ENCODE peak calls at places on chromosome 1, in nine cellular contexts. W, I, J, P, B, N, G, C and H are unnamed samples.

GRCh38 chr1:41616563-41616962 is 132.1 kb upstream of the EDN2 start:
- DNase-seq in W (no peak), I (no peak), J (no peak), P (no peak), B (no peak), N (no peak), G (no peak), C (no peak), H (no peak)

GRCh38 chr1:171212607-171213347 is 27.7 kb downstream of the FMO2 start:
- DNase-seq in W (no peak), I (no peak), J (no peak), P (no peak), B (no peak), N (no peak), G (no peak), C (no peak), H (no peak)

GRCh38 chr1:209766051-209766450 is 10.2 kb downstream of the TRAF3IP3 start:
- DNase-seq in W (no peak), I (no peak), J (no peak), P (no peak), B (no peak), N (no peak), G (no peak), C (no peak), H (no peak)

GRCh38 chr1:183444243-183444642 is 26.1 kb upstream of the NMNAT2 start:
- DNase-seq in W (no peak), I (no peak), J (no peak), P (no peak), B (no peak), N (no peak), G (no peak), C (no peak), H (no peak)

GRCh38 chr1:58714594-58714993 is 14.7 kb upstream of the MYSM1 start:
- DNase-seq in W (no peak), I (no peak), J (no peak), P (no peak), B (no peak), N (no peak), G (no peak), C (no peak), H (no peak)

GRCh38 chr1:229574679-229575442 is 16.4 kb upstream of the ABCB10 start:
- DNase-seq in W (no peak), I (no peak), J (no peak), P (no peak), B (no peak), N (no peak), G (no peak), C (no peak), H (no peak)

GRCh38 chr1:245614476-245614875 is 459.7 kb downstream of the KIF26B start:
- DNase-seq in W (no peak), I (no peak), J (no peak), P (no peak), B (no peak), N (no peak), G (no peak), C (no peak), H (no peak)

GRCh38 chr1:35505911-35506798 is 51.0 kb downstream of the KIAA0319L start:
- DNase-seq in W (no peak), I (peak; percentile 69), J (no peak), P (no peak), B (peak; percentile 65), N (no peak), G (no peak), C (no peak), H (no peak)